ENCODE peak calls at places on chromosomes 5 and 9, in five cellular contexts. One of them, this sample, is unnamed.

GRCh38 chr5:64979518-64979917 is 210.8 kb downstream of the CWC27 start:
- DNase-seq in amygdala: no peak
- DNase-seq in T47D: no peak
- DNase-seq in GM10248: no peak
- DNase-seq in NCI-H1092: no peak
- DNase-seq in this sample: no peak

GRCh38 chr5:63025679-63026078 is 447.1 kb downstream of the LRRC70 start:
- DNase-seq in amygdala: no peak
- DNase-seq in T47D: no peak
- DNase-seq in GM10248: no peak
- DNase-seq in NCI-H1092: no peak
- DNase-seq in this sample: no peak

GRCh38 chr5:10124287-10124686 is 125.4 kb downstream of the ATPSCKMT start:
- DNase-seq in amygdala: peak
- DNase-seq in T47D: no peak
- DNase-seq in GM10248: no peak
- DNase-seq in NCI-H1092: no peak
- DNase-seq in this sample: no peak

GRCh38 chr5:131242728-131243255 is 21.1 kb upstream of the CDC42SE2 start:
- DNase-seq in amygdala: no peak
- DNase-seq in T47D: no peak
- DNase-seq in GM10248: no peak
- DNase-seq in NCI-H1092: no peak
- DNase-seq in this sample: no peak

GRCh38 chr9:35903049-35903448 is 3.0 kb upstream of the HRCT1 start:
- DNase-seq in amygdala: no peak
- DNase-seq in T47D: peak
- DNase-seq in GM10248: peak
- DNase-seq in NCI-H1092: peak
- DNase-seq in this sample: peak

GRCh38 chr5:172364773-172365172 is 81.2 kb upstream of the UBTD2 start:
- DNase-seq in amygdala: peak
- DNase-seq in T47D: peak
- DNase-seq in GM10248: no peak
- DNase-seq in NCI-H1092: no peak
- DNase-seq in this sample: no peak

GRCh38 chr5:78009937-78010527 is 233.9 kb upstream of the TBCA start:
- DNase-seq in amygdala: no peak
- DNase-seq in T47D: no peak
- DNase-seq in GM10248: no peak
- DNase-seq in NCI-H1092: no peak
- DNase-seq in this sample: no peak

GRCh38 chr9:119218293-119218692 is 150.9 kb downstream of the BRINP1 start:
- DNase-seq in amygdala: no peak
- DNase-seq in T47D: no peak
- DNase-seq in GM10248: no peak
- DNase-seq in NCI-H1092: no peak
- DNase-seq in this sample: no peak

GRCh38 chr9:19408316-19408692 is 505 bp upstream of the ACER2 start:
- DNase-seq in amygdala: no peak
- DNase-seq in T47D: no peak
- DNase-seq in GM10248: peak
- DNase-seq in NCI-H1092: no peak
- DNase-seq in this sample: no peak

GRCh38 chr9:69582544-69583297 is 89.5 kb downstream of the APBA1 start:
- DNase-seq in amygdala: no peak
- DNase-seq in T47D: no peak
- DNase-seq in GM10248: no peak
- DNase-seq in NCI-H1092: no peak
- DNase-seq in this sample: no peak

GRCh38 chr5:166285385-166285784 is 2006.1 kb upstream of the WWC1 start:
- DNase-seq in amygdala: no peak
- DNase-seq in T47D: no peak
- DNase-seq in GM10248: no peak
- DNase-seq in NCI-H1092: no peak
- DNase-seq in this sample: no peak

GRCh38 chr9:17578911-17579793 is at the start of gene SH3GL2:
- DNase-seq in amygdala: peak
- DNase-seq in T47D: no peak
- DNase-seq in GM10248: peak
- DNase-seq in NCI-H1092: peak
- DNase-seq in this sample: peak

GRCh38 chr5:90933298-90933697 is 374.7 kb downstream of the ADGRV1 start:
- DNase-seq in amygdala: no peak
- DNase-seq in T47D: no peak
- DNase-seq in GM10248: no peak
- DNase-seq in NCI-H1092: no peak
- DNase-seq in this sample: no peak

GRCh38 chr5:107542428-107542827 is 128.3 kb downstream of the EFNA5 start:
- DNase-seq in amygdala: no peak
- DNase-seq in T47D: peak
- DNase-seq in GM10248: no peak
- DNase-seq in NCI-H1092: no peak
- DNase-seq in this sample: peak

GRCh38 chr5:143014017-143014651 is 244.0 kb downstream of the ARHGAP26 start:
- DNase-seq in amygdala: no peak
- DNase-seq in T47D: peak
- DNase-seq in GM10248: no peak
- DNase-seq in NCI-H1092: no peak
- DNase-seq in this sample: no peak

GRCh38 chr9:70829591-70830265 is 291.7 kb downstream of the TRPM3 start:
- DNase-seq in amygdala: no peak
- DNase-seq in T47D: no peak
- DNase-seq in GM10248: no peak
- DNase-seq in NCI-H1092: no peak
- DNase-seq in this sample: no peak

GRCh38 chr9:121637441-121638222 is 13.8 kb upstream of the DAB2IP start:
- DNase-seq in amygdala: peak
- DNase-seq in T47D: no peak
- DNase-seq in GM10248: no peak
- DNase-seq in NCI-H1092: no peak
- DNase-seq in this sample: no peak

GRCh38 chr9:127905788-127906191 is 6.4 kb upstream of the ST6GALNAC6 start:
- DNase-seq in amygdala: no peak
- DNase-seq in T47D: no peak
- DNase-seq in GM10248: peak
- DNase-seq in NCI-H1092: no peak
- DNase-seq in this sample: no peak

GRCh38 chr5:154221371-154221896 is 30.9 kb downstream of the GALNT10 start:
- DNase-seq in amygdala: no peak
- DNase-seq in T47D: peak
- DNase-seq in GM10248: no peak
- DNase-seq in NCI-H1092: no peak
- DNase-seq in this sample: no peak

GRCh38 chr5:113425909-113426308 is 8.9 kb downstream of the TSSK1B start:
- DNase-seq in amygdala: no peak
- DNase-seq in T47D: no peak
- DNase-seq in GM10248: no peak
- DNase-seq in NCI-H1092: no peak
- DNase-seq in this sample: no peak

GRCh38 chr5:179777909-179778308 is 15.9 kb upstream of the LTC4S start:
- DNase-seq in amygdala: no peak
- DNase-seq in T47D: peak
- DNase-seq in GM10248: no peak
- DNase-seq in NCI-H1092: no peak
- DNase-seq in this sample: no peak

GRCh38 chr5:54254482-54255198 is 55.7 kb downstream of the ARL15 start:
- DNase-seq in amygdala: no peak
- DNase-seq in T47D: peak
- DNase-seq in GM10248: no peak
- DNase-seq in NCI-H1092: no peak
- DNase-seq in this sample: no peak

GRCh38 chr5:58860680-58861079 is 277.8 kb downstream of the RAB3C start:
- DNase-seq in amygdala: no peak
- DNase-seq in T47D: no peak
- DNase-seq in GM10248: no peak
- DNase-seq in NCI-H1092: no peak
- DNase-seq in this sample: no peak

GRCh38 chr5:119022017-119022745 is 33.8 kb upstream of the DTWD2 start:
- DNase-seq in amygdala: no peak
- DNase-seq in T47D: peak
- DNase-seq in GM10248: peak
- DNase-seq in NCI-H1092: no peak
- DNase-seq in this sample: no peak

GRCh38 chr9:68822596-68823165 is 117.6 kb downstream of the PIP5K1B start:
- DNase-seq in amygdala: no peak
- DNase-seq in T47D: no peak
- DNase-seq in GM10248: no peak
- DNase-seq in NCI-H1092: no peak
- DNase-seq in this sample: no peak

GRCh38 chr5:169149317-169149716 is 151.6 kb downstream of the SLIT3 start:
- DNase-seq in amygdala: no peak
- DNase-seq in T47D: no peak
- DNase-seq in GM10248: no peak
- DNase-seq in NCI-H1092: no peak
- DNase-seq in this sample: no peak

GRCh38 chr9:107214915-107215314 is 68.2 kb upstream of the RAD23B start:
- DNase-seq in amygdala: no peak
- DNase-seq in T47D: no peak
- DNase-seq in GM10248: no peak
- DNase-seq in NCI-H1092: no peak
- DNase-seq in this sample: no peak

GRCh38 chr9:136488247-136489214 is 5.7 kb upstream of the SEC16A start:
- DNase-seq in amygdala: peak
- DNase-seq in T47D: peak
- DNase-seq in GM10248: peak
- DNase-seq in NCI-H1092: no peak
- DNase-seq in this sample: peak

GRCh38 chr5:178589180-178590140 is 733 bp downstream of the COL23A1 start:
- DNase-seq in amygdala: no peak
- DNase-seq in T47D: peak
- DNase-seq in GM10248: no peak
- DNase-seq in NCI-H1092: no peak
- DNase-seq in this sample: no peak

GRCh38 chr9:138042146-138042545 is 164.6 kb downstream of the CACNA1B start:
- DNase-seq in amygdala: no peak
- DNase-seq in T47D: no peak
- DNase-seq in GM10248: no peak
- DNase-seq in NCI-H1092: no peak
- DNase-seq in this sample: no peak

GRCh38 chr5:150587830-150588494 is 52.5 kb upstream of the SYNPO start:
- DNase-seq in amygdala: no peak
- DNase-seq in T47D: no peak
- DNase-seq in GM10248: no peak
- DNase-seq in NCI-H1092: no peak
- DNase-seq in this sample: peak

GRCh38 chr9:111572945-111573604 is 26.4 kb downstream of the PTGR1 start:
- DNase-seq in amygdala: no peak
- DNase-seq in T47D: no peak
- DNase-seq in GM10248: no peak
- DNase-seq in NCI-H1092: no peak
- DNase-seq in this sample: no peak

GRCh38 chr9:71854811-71855210 is 56.2 kb downstream of the ABHD17B start:
- DNase-seq in amygdala: no peak
- DNase-seq in T47D: peak
- DNase-seq in GM10248: no peak
- DNase-seq in NCI-H1092: peak
- DNase-seq in this sample: no peak

GRCh38 chr9:121369595-121370265 is at the start of gene STOM:
- DNase-seq in amygdala: no peak
- DNase-seq in T47D: no peak
- DNase-seq in GM10248: no peak
- DNase-seq in NCI-H1092: peak
- DNase-seq in this sample: no peak

This sample was measured in Caco-2.